ENCODE peak calls at places on chromosome 14, in seven cellular contexts. E is right cardiac atrium, T is K562, W is psoas muscle, J is astrocyte of the cerebellum, B is brain microvascular endothelial cell, I is breast epithelium. R is an unnamed sample.

GRCh38 chr14:69044965-69045555 is 66.0 kb upstream of the ACTN1 start:
- DNase-seq in B (no peak), E (peak), T (no peak), W (peak), I (peak), J (peak), R (peak)

GRCh38 chr14:67387195-67387594 is 24.8 kb downstream of the PLEK2 start:
- DNase-seq in W (no peak), J (no peak), I (no peak), E (no peak), B (peak), T (no peak), R (no peak)

GRCh38 chr14:91778217-91778616 is 46.3 kb upstream of the CATSPERB start:
- DNase-seq in B (no peak), J (no peak), W (no peak), T (no peak), I (no peak), E (no peak), R (no peak)

GRCh38 chr14:104343294-104343625 is 204.9 kb downstream of the KIF26A start:
- DNase-seq in J (no peak), E (no peak), W (no peak), T (no peak), B (no peak), I (no peak), R (no peak)

GRCh38 chr14:53569471-53569870 is 387.2 kb downstream of the BMP4 start:
- DNase-seq in W (no peak), T (no peak), E (no peak), I (no peak), B (no peak), J (no peak), R (no peak)

GRCh38 chr14:95359974-95360826 is 40.5 kb upstream of the CLMN start:
- DNase-seq in W (no peak), I (peak), J (peak), T (no peak), B (no peak), E (peak), R (no peak)

GRCh38 chr14:58243790-58244555 is 670 bp upstream of the PSMA3 start:
- DNase-seq in B (no peak), T (no peak), J (no peak), E (no peak), I (no peak), W (no peak), R (peak)

GRCh38 chr14:67436006-67436866 is 24.3 kb upstream of the PLEK2 start:
- DNase-seq in J (no peak), B (no peak), E (no peak), T (no peak), I (peak), W (no peak), R (no peak)

GRCh38 chr14:59964251-59965007 is 44.5 kb downstream of the LRRC9 start:
- DNase-seq in E (no peak), J (no peak), T (no peak), W (no peak), B (no peak), I (no peak), R (peak)

GRCh38 chr14:68633131-68633991 is 159.5 kb downstream of the ZFP36L1 start:
- DNase-seq in I (peak), W (no peak), J (no peak), T (no peak), E (peak), B (no peak), R (peak)

GRCh38 chr14:96304956-96305355 is 48.9 kb downstream of the BDKRB1 start:
- DNase-seq in J (no peak), B (no peak), T (no peak), I (no peak), E (no peak), W (no peak), R (no peak)

GRCh38 chr14:89669209-89669608 is 252.2 kb upstream of the FOXN3 start:
- DNase-seq in E (no peak), T (no peak), J (no peak), I (no peak), W (no peak), B (no peak), R (no peak)

GRCh38 chr14:103879570-103880333 is 32.4 kb upstream of the PPP1R13B start:
- DNase-seq in W (peak), I (peak), E (peak), T (peak), B (no peak), J (no peak), R (no peak)

GRCh38 chr14:46717211-46717610 is 65.6 kb upstream of the RPL10L start:
- DNase-seq in I (no peak), W (no peak), B (peak), J (no peak), E (no peak), T (no peak), R (peak)

GRCh38 chr14:54366726-54367707 is 29.8 kb upstream of the CDKN3 start:
- DNase-seq in I (peak), T (no peak), E (no peak), J (no peak), W (no peak), B (peak), R (peak)

GRCh38 chr14:92603309-92604257 is 90.0 kb downstream of the RIN3 start:
- DNase-seq in W (no peak), B (peak), T (no peak), J (peak), E (no peak), I (peak), R (peak)

GRCh38 chr14:60642270-60642789 is 6.9 kb downstream of the SIX1 start:
- DNase-seq in E (no peak), J (no peak), W (peak), I (no peak), B (no peak), T (no peak), R (no peak)

GRCh38 chr14:100376751-100377171 is 53.6 kb downstream of the SLC25A47 start:
- DNase-seq in W (no peak), J (no peak), E (no peak), T (no peak), B (no peak), I (no peak), R (no peak)

GRCh38 chr14:80047761-80048160 is 163.5 kb downstream of the DIO2 start:
- DNase-seq in J (no peak), I (no peak), W (no peak), E (no peak), T (no peak), B (peak), R (no peak)

GRCh38 chr14:101220921-101221510 is 317.5 kb upstream of the RTL1 start:
- DNase-seq in I (no peak), J (no peak), T (no peak), E (no peak), B (no peak), W (no peak), R (no peak)

GRCh38 chr14:55373784-55374725 is 37.6 kb downstream of the ATG14 start:
- DNase-seq in I (no peak), B (no peak), W (no peak), E (no peak), J (peak), T (no peak), R (peak)

GRCh38 chr14:100898465-100898864 is 5.1 kb downstream of the RTL1 start:
- DNase-seq in J (no peak), I (peak), B (no peak), W (no peak), T (no peak), E (no peak), R (no peak)

GRCh38 chr14:73850940-73851339 is 691 bp upstream of the PTGR2 start:
- DNase-seq in E (no peak), W (no peak), B (no peak), J (no peak), I (no peak), T (no peak), R (no peak)

GRCh38 chr14:103500148-103500990 is 22.3 kb downstream of the CKB start:
- DNase-seq in T (peak), E (peak), J (peak), W (peak), I (peak), B (peak), R (peak)

GRCh38 chr14:95515080-95515489 is 1.4 kb downstream of the SYNE3 start:
- DNase-seq in I (no peak), J (no peak), B (no peak), T (no peak), W (peak), E (peak), R (peak)

GRCh38 chr14:21768875-21769257 is 95.2 kb upstream of the OR4E1 start:
- DNase-seq in W (no peak), J (no peak), I (no peak), B (no peak), T (no peak), E (no peak), R (no peak)

GRCh38 chr14:53993920-53994607 is 37.4 kb upstream of the BMP4 start:
- DNase-seq in T (no peak), B (no peak), J (no peak), E (no peak), I (no peak), W (no peak), R (no peak)

GRCh38 chr14:39203659-39204606 is 28.9 kb downstream of the PNN start:
- DNase-seq in B (no peak), E (no peak), J (no peak), I (no peak), W (no peak), T (peak), R (no peak)

GRCh38 chr14:39268393-39268792 is 34.7 kb downstream of the MIA2 start:
- DNase-seq in T (no peak), J (no peak), E (no peak), I (no peak), B (no peak), W (no peak), R (peak)

GRCh38 chr14:31718985-31719384 is 157.8 kb downstream of the NUBPL start:
- DNase-seq in I (no peak), E (no peak), T (no peak), B (no peak), W (no peak), J (no peak), R (no peak)

GRCh38 chr14:25508845-25509244 is 458.9 kb upstream of the STXBP6 start:
- DNase-seq in W (no peak), E (no peak), I (no peak), B (no peak), J (no peak), T (no peak), R (no peak)

GRCh38 chr14:95691591-95691990 is 5.4 kb downstream of the TCL1B start:
- DNase-seq in B (no peak), T (no peak), J (no peak), E (no peak), W (no peak), I (no peak), R (no peak)

GRCh38 chr14:53365516-53366130 is 212.5 kb upstream of the DDHD1 start:
- DNase-seq in T (no peak), J (no peak), I (no peak), W (no peak), E (no peak), B (peak), R (peak)

GRCh38 chr14:32394038-32394437 is 64.9 kb downstream of the AKAP6 start:
- DNase-seq in J (no peak), T (no peak), E (no peak), I (no peak), B (no peak), W (no peak), R (no peak)

GRCh38 chr14:103576371-103577024 is 13.7 kb downstream of the COA8 start:
- DNase-seq in T (no peak), I (peak), W (peak), J (peak), B (peak), E (peak), R (peak)

GRCh38 chr14:50954811-50955372 is 10.6 kb upstream of the PYGL start:
- DNase-seq in B (peak), I (no peak), T (peak), E (no peak), W (no peak), J (peak), R (peak)

GRCh38 chr14:29348504-29348903 is 579.1 kb downstream of the PRKD1 start:
- DNase-seq in J (no peak), E (no peak), T (no peak), W (no peak), B (no peak), I (no peak), R (no peak)

DNA sequence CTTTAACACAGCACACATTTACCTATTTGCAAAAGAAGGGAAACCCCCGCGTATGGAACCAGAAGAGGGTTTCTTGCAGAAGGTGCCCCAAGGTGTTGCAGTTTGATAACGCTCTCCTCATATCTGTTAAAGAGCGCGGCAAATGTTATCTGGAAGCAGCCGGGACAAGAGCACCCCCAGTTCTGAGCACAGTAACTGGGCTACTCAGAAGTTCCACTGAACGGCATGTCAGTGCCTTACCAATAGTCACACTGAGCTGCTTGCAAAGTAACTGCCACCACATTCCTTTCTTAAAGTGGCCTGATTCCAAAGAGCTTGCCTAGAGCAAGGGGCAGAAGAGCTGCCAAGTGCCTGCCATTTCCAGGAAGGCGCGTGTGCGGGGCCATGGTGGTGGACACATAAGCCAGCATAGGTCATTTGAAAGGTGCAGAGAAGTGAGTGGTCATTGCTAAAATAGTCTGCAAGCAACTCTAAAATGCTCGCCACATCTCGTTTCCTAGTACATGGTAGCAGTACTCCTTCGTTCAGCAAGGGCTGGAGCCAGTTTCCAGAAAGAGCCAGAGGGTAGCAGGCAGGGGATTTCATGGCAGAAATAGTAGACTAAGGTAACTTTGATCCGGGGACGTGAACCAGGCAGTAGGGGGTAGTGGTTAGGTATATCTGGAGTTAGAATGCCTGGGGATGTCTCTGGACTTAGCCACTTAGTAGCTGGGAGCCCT is 37.8 kb downstream of the SPTB start:
- DNase-seq in E (peak), I (no peak), W (peak), J (no peak), T (peak), B (no peak), R (no peak)
- H3K4me3 ChIP-seq in E (no peak), I (no peak), W (peak), J (no peak), T (no peak), B (no peak), R (no peak)

DNA sequence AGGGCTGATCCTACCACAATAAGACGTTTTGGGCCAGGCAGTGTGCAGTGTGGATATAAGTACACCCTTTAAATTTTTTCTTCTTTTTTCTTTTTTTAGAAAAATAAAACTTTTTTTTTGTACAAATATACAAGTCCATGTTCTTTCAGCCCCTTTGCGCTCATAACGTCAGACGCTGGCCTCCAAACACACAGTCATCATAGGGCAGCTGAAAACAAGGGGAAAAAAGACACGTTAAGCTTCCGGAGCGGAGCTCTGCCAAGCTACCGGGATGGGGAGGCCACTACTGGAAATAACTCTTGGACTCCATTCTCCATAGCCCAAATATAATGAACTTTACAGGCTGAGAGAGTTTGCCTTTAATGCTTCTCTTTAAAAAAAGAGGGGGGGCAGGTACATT is 2.7 kb downstream of the NFKBIA start:
- DNase-seq in B (no peak), J (no peak), T (no peak), E (peak), I (no peak), W (no peak), R (no peak)
- H3K4me3 ChIP-seq in B (peak), J (peak), T (peak), E (peak), I (peak), W (peak), R (peak)

DNA sequence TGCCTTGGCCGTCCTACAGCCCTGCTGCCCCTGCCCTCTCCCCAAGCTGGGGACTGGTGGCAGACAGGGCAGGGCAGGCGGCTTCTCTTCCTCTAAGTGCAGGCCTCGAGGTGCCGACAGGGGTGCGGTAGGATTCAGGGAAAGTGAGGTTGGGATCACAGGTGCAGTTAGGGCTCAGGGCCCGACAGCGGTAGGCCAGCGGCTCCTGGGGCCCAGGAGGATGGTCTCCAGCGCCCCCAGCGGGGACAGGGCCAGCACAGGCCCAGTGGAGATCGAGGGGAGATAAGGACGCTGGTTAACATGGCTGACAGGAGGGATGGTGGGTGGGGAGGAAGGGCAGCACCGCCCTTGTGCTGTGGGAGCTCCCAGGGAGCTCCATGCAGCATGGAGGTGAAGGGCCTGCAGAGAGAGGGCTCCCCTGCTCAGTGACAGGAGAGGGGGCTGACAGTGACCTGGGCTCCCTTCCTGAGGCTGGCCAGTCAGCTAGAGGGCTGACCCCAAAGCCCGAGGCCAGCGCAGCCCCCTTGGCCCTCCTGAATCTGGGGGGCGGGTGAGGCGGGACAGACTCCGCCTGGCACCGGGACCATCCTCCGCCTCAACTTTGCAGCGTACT is 860 bp upstream of the CRIP1 start:
- DNase-seq in T (peak), W (no peak), I (no peak), J (no peak), B (no peak), E (peak), R (no peak)
- H3K4me3 ChIP-seq in T (no peak), W (peak), I (peak), J (no peak), B (no peak), E (no peak), R (no peak)

GRCh38 chr14:94174622-94175402 is 690 bp downstream of the PPP4R4 start:
- DNase-seq in B (no peak), E (peak), J (no peak), W (peak), I (no peak), T (no peak), R (no peak)

GRCh38 chr14:94173885-94174621 is at the start of gene PPP4R4:
- DNase-seq in J (peak), B (peak), I (peak), T (peak), E (peak), W (peak), R (peak)

GRCh38 chr14:94171208-94171607 is 2.9 kb upstream of the PPP4R4 start:
- DNase-seq in T (no peak), B (no peak), I (no peak), W (no peak), E (no peak), J (no peak), R (no peak)

GRCh38 chr14:94173471-94173884 is 644 bp upstream of the PPP4R4 start:
- DNase-seq in B (no peak), E (no peak), W (no peak), J (no peak), I (no peak), T (no peak), R (no peak)

GRCh38 chr14:94172545-94172944 is 1.6 kb upstream of the PPP4R4 start:
- DNase-seq in B (no peak), T (no peak), W (no peak), I (no peak), J (no peak), E (no peak), R (no peak)
- H3K4me3 ChIP-seq in B (no peak), T (no peak), W (no peak), I (no peak), J (no peak), E (no peak), R (no peak)